ENCODE peak calls at places on chromosome 22, in four cellular contexts. X is K562, C is GM12878, W is HepG2. F is an unnamed sample.

GRCh38 chr22:45179276-45180049 is 15.7 kb downstream of the NUP50 start:
- DNase-seq in X (no peak), C (no peak), W (no peak), F (no peak)

GRCh38 chr22:46457502-46458488 is 79.6 kb downstream of the CELSR1 start:
- DNase-seq in X (no peak), C (no peak), W (no peak), F (no peak)

GRCh38 chr22:29339381-29340235 is 24.1 kb upstream of the RASL10A start:
- DNase-seq in X (no peak), C (no peak), W (no peak), F (no peak)

GRCh38 chr22:38943181-38943580 is 14.2 kb upstream of the APOBEC3A start:
- DNase-seq in X (no peak), C (no peak), W (no peak), F (no peak)

GRCh38 chr22:45446216-45446615 is 32.7 kb downstream of the RIBC2 start:
- DNase-seq in X (no peak), C (no peak), W (no peak), F (no peak)

GRCh38 chr22:38760477-38761201 is 4.8 kb upstream of the SUN2 start:
- DNase-seq in X (no peak), C (no peak), W (peak), F (no peak)

GRCh38 chr22:21446827-21447690 is 20.1 kb upstream of the TMEM191C start:
- DNase-seq in X (no peak), C (no peak), W (no peak), F (no peak)

GRCh38 chr22:33404723-33405122 is 346.5 kb upstream of the SYN3 start:
- DNase-seq in X (no peak), C (no peak), W (peak), F (no peak)

GRCh38 chr22:39388261-39389011 is 11.1 kb upstream of the TAB1 start:
- DNase-seq in X (peak), C (no peak), W (peak), F (peak)

GRCh38 chr22:47069270-47069669 is 306.8 kb downstream of the TBC1D22A start:
- DNase-seq in X (no peak), C (no peak), W (no peak), F (no peak)

GRCh38 chr22:20624161-20624616 is 116.8 kb downstream of the MED15 start:
- DNase-seq in X (no peak), C (peak), W (no peak), F (no peak)

GRCh38 chr22:32307617-32308016 is 50.0 kb upstream of the RFPL3 start:
- DNase-seq in X (no peak), C (no peak), W (no peak), F (no peak)

GRCh38 chr22:26464312-26464711 is 19.3 kb downstream of the HPS4 start:
- DNase-seq in X (no peak), C (no peak), W (no peak), F (no peak)

GRCh38 chr22:39360242-39360641 is 10.5 kb downstream of the SYNGR1 start:
- DNase-seq in X (no peak), C (no peak), W (no peak), F (no peak)

GRCh38 chr22:29291215-29291614 is 15.2 kb upstream of the GAS2L1 start:
- DNase-seq in X (no peak), C (no peak), W (no peak), F (no peak)

GRCh38 chr22:33707581-33707980 is 212.7 kb downstream of the LARGE1 start:
- DNase-seq in X (no peak), C (no peak), W (no peak), F (no peak)

GRCh38 chr22:47419239-47419638 is 656.8 kb downstream of the TBC1D22A start:
- DNase-seq in X (no peak), C (no peak), W (no peak), F (no peak)

GRCh38 chr22:42101186-42101585 is 10.6 kb upstream of the NDUFA6 start:
- DNase-seq in X (no peak), C (no peak), W (no peak), F (no peak)

GRCh38 chr22:28869736-28870135 is 13.6 kb upstream of the ZNRF3 start:
- DNase-seq in X (no peak), C (no peak), W (no peak), F (no peak)

GRCh38 chr22:46737105-46737975 is 712 bp downstream of the CERK start:
- DNase-seq in X (peak), C (no peak), W (no peak), F (peak)

GRCh38 chr22:46629291-46629690 is 9.1 kb downstream of the GRAMD4 start:
- DNase-seq in X (no peak), C (no peak), W (no peak), F (no peak)

GRCh38 chr22:19845369-19845722 is 9.3 kb downstream of the GNB1L start:
- DNase-seq in X (peak), C (no peak), W (no peak), F (no peak)

GRCh38 chr22:45090364-45090960 is 73.3 kb upstream of the NUP50 start:
- DNase-seq in X (no peak), C (no peak), W (peak), F (no peak)

GRCh38 chr22:38347944-38348750 is 30.9 kb upstream of the CSNK1E start:
- DNase-seq in X (no peak), C (no peak), W (no peak), F (no peak)

GRCh38 chr22:29146101-29146560 is 59.6 kb upstream of the EMID1 start:
- DNase-seq in X (no peak), C (no peak), W (no peak), F (no peak)

GRCh38 chr22:29938285-29938693 is 55.3 kb downstream of the MTMR3 start:
- DNase-seq in X (no peak), C (peak), W (no peak), F (no peak)

GRCh38 chr22:39179841-39180335 is 27.4 kb upstream of the CBX7 start:
- DNase-seq in X (peak), C (no peak), W (no peak), F (peak)

GRCh38 chr22:33599596-33599995 is 320.7 kb downstream of the LARGE1 start:
- DNase-seq in X (no peak), C (no peak), W (no peak), F (no peak)

GRCh38 chr22:29359469-29359868 is 28.9 kb downstream of the AP1B1 start:
- DNase-seq in X (peak), C (no peak), W (peak), F (peak)

GRCh38 chr22:38494939-38495338 is 11.2 kb downstream of the DDX17 start:
- DNase-seq in X (no peak), C (no peak), W (no peak), F (no peak)

GRCh38 chr22:35409783-35410662 is 10.1 kb downstream of the MCM5 start:
- DNase-seq in X (no peak), C (peak), W (no peak), F (no peak)

GRCh38 chr22:38258895-38259294 is 13.9 kb downstream of the TMEM184B start:
- DNase-seq in X (peak), C (no peak), W (no peak), F (no peak)

GRCh38 chr22:35835998-35836691 is 118.5 kb downstream of the APOL5 start:
- DNase-seq in X (peak), C (no peak), W (peak), F (peak)

GRCh38 chr22:30235687-30236170 is 10.8 kb downstream of the LIF start:
- DNase-seq in X (no peak), C (no peak), W (no peak), F (no peak)

GRCh38 chr22:20550851-20551744 is 43.7 kb downstream of the MED15 start:
- DNase-seq in X (no peak), C (peak), W (no peak), F (no peak)

GRCh38 chr22:19941365-19942070 is at the start of the genes COMT and TXNRD2:
- DNase-seq in X (peak), C (no peak), W (no peak), F (peak)

GRCh38 chr22:21613553-21614233 is 16.1 kb downstream of the YDJC start:
- DNase-seq in X (no peak), C (no peak), W (no peak), F (no peak)

GRCh38 chr22:30439836-30440235 is 14.3 kb downstream of the MTFP1 start:
- DNase-seq in X (no peak), C (no peak), W (no peak), F (no peak)

GRCh38 chr22:44019846-44020245 is 4.3 kb upstream of the PARVB start:
- DNase-seq in X (no peak), C (no peak), W (no peak), F (no peak)
- TF ChIP-seq BHLHE40 in X (no peak), C (no peak), W (no peak), F (no peak)

GRCh38 chr22:49585695-49586243 is 241.9 kb downstream of the BRD1 start:
- DNase-seq in X (no peak), C (no peak), W (no peak), F (no peak)
- TF ChIP-seq TARDBP in X (no peak), C (no peak), W (no peak), F (no peak)

GRCh38 chr22:50176850-50177536 is 6.5 kb downstream of the PANX2 start:
- DNase-seq in X (no peak), C (no peak), W (no peak), F (no peak)
- TF ChIP-seq SP1 in X (no peak), C (no peak), W (no peak), F (no peak)

DNA sequence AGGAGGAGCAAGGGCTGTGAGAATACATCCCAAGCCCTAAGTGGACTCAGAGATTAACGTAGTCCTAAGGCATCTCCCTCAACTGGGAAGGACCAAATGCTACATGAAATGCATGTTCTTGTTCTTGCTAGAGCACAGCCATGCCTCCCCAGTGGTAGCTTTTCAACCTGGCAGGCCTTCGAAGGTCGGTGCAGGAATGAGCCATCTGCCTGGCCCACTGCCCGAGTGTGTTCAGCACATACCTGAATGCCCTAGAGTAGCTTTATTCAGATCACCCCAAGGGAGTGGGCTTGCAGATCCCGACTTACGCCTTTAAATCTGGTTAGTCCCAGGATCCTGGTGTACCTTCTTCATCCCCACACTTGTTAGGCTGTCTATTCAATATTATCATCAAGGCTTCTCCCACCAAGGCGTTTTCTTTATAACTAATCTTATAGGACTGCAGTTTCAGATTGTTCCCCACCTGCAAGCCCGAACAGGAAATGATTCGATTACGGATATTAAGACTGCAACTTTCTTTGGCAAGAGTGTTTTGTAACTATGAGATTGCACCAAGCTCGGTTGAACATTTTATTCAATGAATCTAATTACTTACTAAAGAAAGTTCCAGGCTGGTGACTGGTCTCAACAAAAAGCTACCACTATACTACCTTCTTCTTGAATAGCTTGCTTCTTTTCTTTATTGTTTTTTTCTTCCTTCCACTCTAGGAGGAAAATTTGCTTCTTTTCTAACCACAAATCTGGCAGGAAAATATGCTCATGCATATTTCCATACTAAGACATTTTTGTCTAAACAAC is 115.6 kb downstream of the SGSM3 start:
- DNase-seq in X (no peak), C (no peak), W (no peak), F (no peak)
- TF ChIP-seq BHLHE40 in X (no peak), C (no peak), W (no peak), F (no peak)

GRCh38 chr22:27650985-27651384 is 150.6 kb downstream of the MN1 start:
- DNase-seq in X (no peak), C (no peak), W (no peak), F (no peak)
- TF ChIP-seq TARDBP in X (no peak), C (no peak), W (no peak), F (no peak)

DNA sequence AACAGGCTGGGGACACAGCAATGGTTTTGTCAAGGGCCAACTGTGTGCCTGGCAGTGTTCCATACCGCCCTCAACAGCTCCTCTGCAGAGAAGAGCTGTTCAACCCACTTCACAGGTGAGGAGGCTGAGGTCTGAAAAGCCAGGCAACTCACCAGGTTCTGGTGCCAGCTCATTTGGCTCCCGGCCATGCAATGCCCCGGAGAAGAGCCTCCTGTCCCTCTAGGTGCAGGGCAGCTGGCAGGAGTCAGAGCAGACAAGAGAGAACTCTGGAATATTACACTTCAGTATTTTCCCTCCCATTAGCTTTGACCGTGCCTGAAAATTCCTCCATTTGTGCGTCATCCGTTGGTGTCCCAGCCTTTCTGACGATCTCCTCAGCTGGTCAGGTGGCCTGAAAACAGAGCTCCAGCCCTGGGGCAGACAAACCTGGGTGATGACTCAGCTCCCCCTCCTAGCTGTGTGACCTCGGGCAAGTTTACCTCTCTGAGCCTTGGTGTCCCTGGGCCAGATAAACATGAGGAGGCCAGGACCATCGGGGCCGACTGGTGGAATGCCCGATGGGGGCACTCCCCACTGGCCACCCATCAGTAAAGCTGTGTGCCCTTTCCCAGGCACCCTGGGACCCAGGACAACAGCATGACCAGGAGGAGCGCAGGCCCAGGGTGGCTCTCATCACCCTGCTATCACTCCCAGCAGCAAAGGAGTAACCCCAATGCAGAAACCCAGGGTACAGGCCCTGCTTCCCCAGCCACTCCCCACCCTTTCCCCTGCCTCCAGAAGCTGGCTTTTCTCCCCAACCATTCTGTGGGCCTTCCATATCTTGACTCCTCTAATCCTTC is 9.6 kb upstream of the C1QTNF6 start:
- DNase-seq in X (no peak), C (no peak), W (peak), F (no peak)
- TF ChIP-seq SP1 in X (no peak), C (no peak), W (no peak), F (no peak)

GRCh38 chr22:17400305-17400704 is 31.0 kb downstream of the CECR2 start:
- DNase-seq in X (no peak), C (no peak), W (no peak), F (no peak)

GRCh38 chr22:17401728-17402127 is 32.5 kb downstream of the CECR2 start:
- DNase-seq in X (no peak), C (no peak), W (no peak), F (no peak)

GRCh38 chr22:17396531-17396930 is 27.3 kb downstream of the CECR2 start:
- DNase-seq in X (no peak), C (no peak), W (no peak), F (no peak)

GRCh38 chr22:17397756-17398155 is 28.5 kb downstream of the CECR2 start:
- DNase-seq in X (no peak), C (no peak), W (no peak), F (no peak)

DNA sequence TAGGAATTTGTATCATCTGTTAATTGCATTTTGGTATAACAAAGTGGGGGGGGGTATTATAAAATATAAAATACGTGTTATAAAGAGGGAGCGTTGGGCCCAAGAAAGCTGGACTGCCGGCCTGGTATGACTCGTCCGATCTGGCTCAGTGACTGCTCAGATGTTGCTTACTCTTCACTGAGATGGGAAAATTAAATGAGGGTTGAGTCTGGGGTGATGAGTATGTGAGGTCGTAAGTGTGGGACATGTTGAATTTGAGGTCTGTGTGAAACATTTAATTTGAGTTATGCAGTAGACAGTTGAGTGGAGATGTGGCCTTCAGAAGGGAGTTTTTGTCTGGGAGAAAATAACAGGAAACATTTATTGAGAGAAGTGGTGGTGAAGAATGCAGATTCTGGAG is 28.9 kb downstream of the CECR2 start:
- DNase-seq in X (no peak), C (no peak), W (no peak), F (no peak)
- TF ChIP-seq BHLHE40 in X (no peak), C (no peak), W (no peak), F (no peak)

GRCh38 chr22:24553597-24554315 is 1.2 kb downstream of the GUCD1 start:
- DNase-seq in X (no peak), C (no peak), W (peak), F (no peak)

GRCh38 chr22:24548812-24549211 is 6.1 kb downstream of the GUCD1 start:
- DNase-seq in X (no peak), C (no peak), W (no peak), F (no peak)

GRCh38 chr22:24554316-24555159 is at the start of gene GUCD1:
- DNase-seq in X (no peak), C (no peak), W (no peak), F (peak)

GRCh38 chr22:24550902-24551229 is 4.1 kb downstream of the GUCD1 start:
- DNase-seq in X (no peak), C (no peak), W (no peak), F (no peak)

DNA sequence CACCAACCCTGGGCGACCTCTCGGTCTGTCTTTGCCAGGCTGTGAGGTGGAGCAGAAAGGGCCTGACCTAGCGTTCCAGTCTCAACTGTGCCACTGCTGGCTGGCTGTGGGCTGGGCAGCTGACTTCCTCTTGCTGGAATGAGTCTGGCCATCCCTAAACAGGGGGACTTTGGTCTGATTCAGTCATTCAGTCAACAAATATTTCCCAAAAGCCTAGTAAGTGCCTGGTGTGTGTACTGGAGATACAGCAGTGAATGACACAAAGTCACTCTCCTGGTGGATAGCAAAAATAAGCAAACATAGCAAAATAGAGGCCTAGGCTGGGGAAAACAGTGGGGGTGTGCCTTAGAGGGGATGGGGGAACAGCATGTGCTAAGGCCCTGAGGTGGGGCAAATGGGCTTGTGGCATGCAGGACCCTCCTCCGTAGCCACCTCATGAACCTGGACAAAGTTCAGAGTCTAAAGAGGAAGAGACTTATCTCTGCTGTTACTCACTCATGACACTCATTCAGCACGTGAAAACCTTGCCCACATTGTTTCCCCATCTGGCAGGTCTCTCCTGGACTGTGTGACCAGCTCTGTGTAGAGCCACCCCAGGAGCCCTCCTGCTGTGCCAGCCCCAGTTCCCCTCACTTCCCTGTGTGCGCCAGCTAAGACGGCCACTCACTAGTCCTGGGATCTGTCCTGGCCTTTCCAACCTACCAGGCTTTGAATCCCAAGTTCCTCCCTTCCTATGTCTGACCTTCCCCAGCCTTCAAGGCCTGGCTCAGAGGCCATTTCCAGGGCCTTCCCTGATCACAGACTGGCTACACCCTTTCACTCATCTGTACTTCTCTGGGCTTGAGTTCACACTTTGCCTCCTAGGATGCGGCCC is 4.7 kb downstream of the GUCD1 start:
- DNase-seq in X (no peak), C (no peak), W (peak), F (no peak)
- TF ChIP-seq TARDBP in X (no peak), C (no peak), W (peak), F (no peak)

DNA sequence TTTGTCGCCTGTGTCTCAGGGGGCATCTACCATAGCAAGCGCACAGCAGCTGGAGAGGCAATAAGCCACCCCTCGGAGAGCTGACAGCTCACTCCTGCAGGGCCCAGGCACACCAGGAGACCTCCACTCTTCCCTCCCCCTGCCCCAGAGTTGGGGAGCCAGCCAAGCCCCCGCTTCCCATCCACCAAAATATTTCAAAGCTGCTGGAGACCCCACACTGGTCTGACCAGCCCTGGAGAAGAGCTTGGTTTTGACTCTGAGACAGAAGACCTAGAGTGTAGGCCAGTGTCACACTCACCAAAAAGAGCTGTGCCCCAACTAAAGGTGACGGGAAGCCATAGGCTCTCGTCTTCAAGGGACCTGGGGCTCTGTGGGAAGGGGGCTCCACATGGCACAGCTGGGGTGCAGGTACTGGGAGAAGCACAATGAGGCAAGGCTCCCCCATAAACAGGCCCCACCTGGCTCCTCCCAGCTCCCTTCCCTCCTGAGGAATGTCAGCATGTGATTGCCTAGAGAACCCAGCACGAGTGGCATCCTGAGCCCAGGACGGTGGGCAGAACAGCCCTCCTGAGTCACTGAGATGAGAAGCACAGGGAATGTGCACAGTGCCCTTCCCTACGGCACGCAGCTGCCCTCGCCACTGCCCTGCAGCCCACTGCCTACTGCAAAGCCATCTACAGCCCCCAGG is 5.8 kb upstream of the GNAZ start:
- DNase-seq in X (no peak), C (no peak), W (no peak), F (no peak)
- TF ChIP-seq SP1 in X (no peak), C (no peak), W (no peak), F (no peak)